ENCODE peak calls at places on chromosomes 16 and 17, in four cellular contexts. R is GM23338, W is fibroblast of lung, H is hepatocyte. S is an unnamed sample.

GRCh38 chr17:18139949-18140348 is 31.4 kb downstream of the MYO15A start:
- DNase-seq in R (peak; percentile 57), W (peak; percentile 20), H (peak; percentile 50), S (no peak)

GRCh38 chr16:58488531-58488930 is 11.4 kb upstream of the NDRG4 start:
- DNase-seq in R (no peak), W (no peak), H (no peak), S (no peak)

GRCh38 chr17:6497496-6498221 is 53.4 kb downstream of the PIMREG start:
- DNase-seq in R (peak; percentile 40), W (no peak), H (no peak), S (no peak)

GRCh38 chr16:59849716-59850115 is 1115.6 kb upstream of the GOT2 start:
- DNase-seq in R (peak; percentile 52), W (no peak), H (no peak), S (no peak)

GRCh38 chr16:84498859-84499620 is 5.4 kb downstream of the MEAK7 start:
- DNase-seq in R (no peak), W (no peak), H (peak; percentile 5), S (no peak)

GRCh38 chr17:57021226-57021940 is 43.5 kb downstream of the SCPEP1 start:
- DNase-seq in R (no peak), W (no peak), H (no peak), S (no peak)

GRCh38 chr17:14308636-14308964 is 7.7 kb downstream of the HS3ST3B1 start:
- DNase-seq in R (no peak), W (no peak), H (no peak), S (no peak)

GRCh38 chr16:53085539-53086450 is 31.0 kb downstream of the CHD9 start:
- DNase-seq in R (no peak), W (peak; percentile 61), H (peak; percentile 72), S (no peak)

GRCh38 chr16:86556576-86556975 is 1.5 kb upstream of the MTHFSD start:
- DNase-seq in R (no peak), W (no peak), H (no peak), S (no peak)

GRCh38 chr17:6303664-6304063 is 131.3 kb downstream of the AIPL1 start:
- DNase-seq in R (peak; percentile 77), W (peak; percentile 1), H (peak; percentile 69), S (peak; percentile 68)

GRCh38 chr16:996672-997071 is 15.1 kb downstream of the SOX8 start:
- DNase-seq in R (no peak), W (no peak), H (no peak), S (no peak)

GRCh38 chr17:57328109-57328882 is 72.0 kb downstream of the MSI2 start:
- DNase-seq in R (no peak), W (no peak), H (no peak), S (peak; percentile 26)

GRCh38 chr17:73297934-73298861 is 13.6 kb downstream of the CDC42EP4 start:
- DNase-seq in R (no peak), W (no peak), H (no peak), S (no peak)

GRCh38 chr16:75306102-75306762 is 54.8 kb upstream of the BCAR1 start:
- DNase-seq in R (no peak), W (peak; percentile 19), H (peak; percentile 72), S (no peak)

GRCh38 chr17:76683011-76683755 is 27.6 kb downstream of the MXRA7 start:
- DNase-seq in R (peak; percentile 81), W (no peak), H (no peak), S (no peak)

GRCh38 chr17:73559532-73559931 is 84.7 kb downstream of the SDK2 start:
- DNase-seq in R (peak; percentile 48), W (no peak), H (no peak), S (no peak)

GRCh38 chr16:57992084-57992483 is 8.4 kb downstream of the ZNF319 start:
- DNase-seq in R (no peak), W (no peak), H (peak; percentile 2), S (no peak)

GRCh38 chr16:714558-715447 is at the start of gene METRN:
- DNase-seq in R (peak; percentile 95), W (peak; percentile 76), H (peak; percentile 95), S (peak; percentile 93)

GRCh38 chr17:80187493-80187892 is 17.7 kb downstream of the CARD14 start:
- DNase-seq in R (no peak), W (peak; percentile 38), H (no peak), S (no peak)

GRCh38 chr16:85266857-85267256 is 154.6 kb upstream of the CIBAR2 start:
- DNase-seq in R (no peak), W (no peak), H (no peak), S (no peak)

GRCh38 chr16:77437859-77438258 is 3.0 kb upstream of the ADAMTS18 start:
- DNase-seq in R (peak; percentile 57), W (peak; percentile 52), H (no peak), S (no peak)

GRCh38 chr16:26598061-26598460 is 468.7 kb upstream of the C16orf82 start:
- DNase-seq in R (no peak), W (no peak), H (peak; percentile 10), S (peak; percentile 69)

GRCh38 chr16:22664132-22664531 is 149.8 kb upstream of the HS3ST2 start:
- DNase-seq in R (no peak), W (no peak), H (no peak), S (no peak)

GRCh38 chr16:22663389-22664064 is 150.4 kb upstream of the HS3ST2 start:
- DNase-seq in R (no peak), W (no peak), H (no peak), S (no peak)

GRCh38 chr16:22659933-22660332 is 149.2 kb downstream of the NPIPB5 start:
- DNase-seq in R (no peak), W (no peak), H (no peak), S (no peak)

GRCh38 chr16:22661161-22661647 is 150.5 kb downstream of the NPIPB5 start:
- DNase-seq in R (no peak), W (no peak), H (no peak), S (no peak)

GRCh38 chr16:22660441-22661160 is 149.9 kb downstream of the NPIPB5 start:
- DNase-seq in R (no peak), W (no peak), H (no peak), S (no peak)
- TF ChIP-seq EZH2 in R (no peak), W (no peak), H (no peak), S (no peak)

DNA sequence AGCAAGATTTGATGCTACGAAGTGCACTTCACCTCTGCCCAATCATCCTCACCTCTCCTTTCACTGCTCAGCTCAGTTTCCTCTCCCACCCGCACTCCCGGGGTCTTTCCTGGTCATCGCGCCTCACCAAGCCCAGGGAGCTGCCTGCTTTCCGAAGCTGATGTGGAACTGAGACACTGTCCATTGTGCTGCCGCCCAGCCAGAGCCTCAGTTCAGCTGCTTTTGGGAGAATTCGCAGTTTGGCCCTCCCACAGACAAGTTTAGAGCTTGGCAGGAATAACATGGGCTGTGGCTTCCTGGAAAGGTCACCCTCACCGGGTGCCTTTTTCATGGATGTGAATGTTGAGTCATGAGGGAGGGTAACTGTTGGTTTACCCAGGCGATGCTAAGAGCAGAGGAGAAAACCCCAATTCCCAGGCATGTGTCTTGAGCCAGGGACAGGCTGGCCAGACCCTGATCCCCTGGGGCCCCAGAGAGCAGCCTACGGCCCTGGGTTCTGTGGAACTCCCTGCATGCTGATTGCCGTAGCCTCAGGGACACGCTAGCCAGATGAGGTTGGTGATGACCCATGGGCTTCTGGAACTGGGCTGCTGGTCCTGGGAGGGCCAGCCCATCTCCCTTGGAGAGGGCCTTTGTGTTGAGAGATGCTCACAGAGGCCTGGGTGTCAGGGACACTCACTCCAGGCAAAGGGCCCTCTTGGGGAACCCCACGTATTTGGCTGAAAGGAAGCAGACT is 1687.5 kb downstream of the TP53TG3F start:
- DNase-seq in R (no peak), W (no peak), H (no peak), S (no peak)
- H3K4me3 ChIP-seq in R (no peak overlapping the region), W (no peak overlapping the region), H (no peak overlapping the region), S (no peak overlapping the region)

GRCh38 chr17:7562208-7562605 is 488 bp downstream of the SENP3 start:
- DNase-seq in R (peak; percentile 64), W (no peak), H (peak; percentile 54), S (no peak)
- H3K27ac ChIP-seq in R (peak overlapping the region; percentile 63), W (peak overlapping the region; percentile 80), H (peak overlapping the region; percentile 96), S (peak overlapping the region; percentile 43)

GRCh38 chr17:1227917-1228751 is 42.1 kb upstream of the BHLHA9 start:
- DNase-seq in R (peak; percentile 58), W (no peak), H (peak; percentile 35), S (no peak)
- TF ChIP-seq EZH2 in R (peak; percentile 97), W (peak; percentile 81), H (peak; percentile 77), S (no peak)

GRCh38 chr17:8867361-8867981 is at the start of gene PIK3R6:
- DNase-seq in R (no peak), W (no peak), H (no peak), S (peak; percentile 57)
- H3K4me3 ChIP-seq in R (no peak within 1 kb of the TSS), W (no peak within 1 kb of the TSS), H (no peak within 1 kb of the TSS), S (peak within 1 kb of the TSS; percentile 25)

DNA sequence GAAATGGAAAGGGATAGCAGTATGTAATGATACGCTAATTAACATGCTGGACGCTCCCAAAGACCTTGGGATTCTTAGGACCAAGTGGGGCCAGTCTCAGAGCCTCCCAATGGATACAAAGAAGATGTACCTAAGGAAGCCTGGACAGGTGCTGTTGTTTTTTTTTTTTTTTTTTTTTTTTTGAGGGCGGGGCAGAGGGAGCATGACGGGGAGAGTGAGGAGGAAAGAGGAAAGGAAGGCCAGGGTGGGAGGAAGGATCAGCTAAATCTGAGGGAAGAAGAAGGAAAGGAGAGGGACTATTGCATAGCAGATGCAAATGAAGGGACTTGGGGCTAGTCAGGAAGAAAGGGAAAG is 2.5 kb downstream of the VAMP2 start:
- DNase-seq in R (no peak), W (no peak), H (no peak), S (no peak)
- H3K27ac ChIP-seq in R (no peak overlapping the region), W (no peak overlapping the region), H (no peak overlapping the region), S (no peak overlapping the region)